ENCODE peak calls at places on chromosome 13, in eight cellular contexts. L is HCT116, P is ovary, F is H54, G is NB4, Q is breast epithelium, N is suprapubic skin, A is heart left ventricle. Z is an unnamed sample.

GRCh38 chr13:98509271-98510155 is 67.4 kb downstream of the STK24 start:
- DNase-seq in F (peak), G (peak), A (peak), L (peak), N (peak), P (no peak), Q (no peak), Z (no peak)

GRCh38 chr13:114096811-114097503 is 35.5 kb downstream of the RASA3 start:
- DNase-seq in F (no peak), G (no peak), N (peak), P (peak), A (peak), Q (no peak), L (no peak), Z (no peak)

GRCh38 chr13:26255717-26256277 is 1.9 kb downstream of the CDK8 start:
- DNase-seq in P (no peak), L (no peak), N (no peak), G (peak), Q (no peak), F (no peak), A (no peak), Z (no peak)

GRCh38 chr13:62512194-62513141 is 1096.8 kb upstream of the PCDH20 start:
- DNase-seq in G (peak), L (peak), A (no peak), Q (no peak), F (peak), P (no peak), N (peak), Z (no peak)

GRCh38 chr13:113207890-113208423 is 512 bp downstream of the PCID2 start:
- DNase-seq in Q (no peak), P (no peak), G (peak), L (no peak), F (peak), N (no peak), A (no peak), Z (no peak)

GRCh38 chr13:20988033-20988908 is 73.1 kb downstream of the LATS2 start:
- DNase-seq in F (no peak), Q (no peak), G (no peak), L (no peak), N (no peak), A (no peak), P (no peak), Z (no peak)

GRCh38 chr13:39268398-39268797 is 230.1 kb downstream of the NHLRC3 start:
- DNase-seq in A (no peak), N (no peak), G (no peak), P (no peak), L (no peak), F (no peak), Q (no peak), Z (no peak)

GRCh38 chr13:37648604-37649003 is 50.0 kb upstream of the POSTN start:
- DNase-seq in A (no peak), Q (no peak), P (no peak), F (no peak), G (no peak), L (no peak), N (no peak), Z (no peak)

GRCh38 chr13:52158629-52159158 is 703 bp downstream of the NEK3 start:
- DNase-seq in F (no peak), Q (no peak), P (peak), N (no peak), L (no peak), A (peak), G (peak), Z (peak)

GRCh38 chr13:22422712-22423111 is 751.8 kb downstream of the FGF9 start:
- DNase-seq in G (no peak), F (no peak), P (no peak), Q (no peak), L (no peak), N (no peak), A (no peak), Z (no peak)

GRCh38 chr13:25668345-25668744 is 296.6 kb downstream of the ATP8A2 start:
- DNase-seq in N (no peak), P (no peak), L (no peak), Q (no peak), G (no peak), F (no peak), A (no peak), Z (no peak)

GRCh38 chr13:79155883-79156282 is 250.2 kb downstream of the RBM26 start:
- DNase-seq in F (no peak), L (no peak), N (no peak), P (no peak), A (no peak), G (no peak), Q (no peak), Z (no peak)

GRCh38 chr13:29884671-29885424 is 34.4 kb upstream of the UBL3 start:
- DNase-seq in Q (no peak), L (no peak), F (no peak), A (no peak), P (no peak), N (no peak), G (no peak), Z (no peak)

GRCh38 chr13:27018882-27019281 is 152.7 kb downstream of the USP12 start:
- DNase-seq in L (no peak), A (no peak), F (no peak), G (no peak), Q (no peak), P (no peak), N (no peak), Z (no peak)

GRCh38 chr13:102212729-102213128 is 189.1 kb downstream of the FGF14 start:
- DNase-seq in P (no peak), A (no peak), G (no peak), F (no peak), Q (no peak), L (no peak), N (no peak), Z (no peak)

GRCh38 chr13:114017028-114017630 is 43.3 kb upstream of the C13orf46 start:
- DNase-seq in L (no peak), Q (no peak), P (no peak), G (no peak), A (peak), F (no peak), N (no peak), Z (no peak)

GRCh38 chr13:72062566-72062965 is 195.6 kb upstream of the DACH1 start:
- DNase-seq in A (peak), Q (no peak), L (no peak), F (peak), G (peak), P (no peak), N (no peak), Z (no peak)

GRCh38 chr13:27309401-27309958 is 38.9 kb downstream of the RASL11A start:
- DNase-seq in P (no peak), L (peak), A (no peak), F (no peak), Q (no peak), N (no peak), G (no peak), Z (no peak)

GRCh38 chr13:28865951-28866350 is 45.8 kb downstream of the MTUS2 start:
- DNase-seq in Q (no peak), N (no peak), P (no peak), L (no peak), A (no peak), G (no peak), F (no peak), Z (no peak)

GRCh38 chr13:49226613-49227012 is 6.5 kb downstream of the MLNR start:
- DNase-seq in A (no peak), G (no peak), Q (no peak), P (no peak), F (no peak), N (no peak), L (no peak), Z (no peak)

GRCh38 chr13:48393030-48393697 is 19.7 kb downstream of the LPAR6 start:
- DNase-seq in G (no peak), N (no peak), P (no peak), A (no peak), F (no peak), L (no peak), Q (no peak), Z (no peak)

DNA sequence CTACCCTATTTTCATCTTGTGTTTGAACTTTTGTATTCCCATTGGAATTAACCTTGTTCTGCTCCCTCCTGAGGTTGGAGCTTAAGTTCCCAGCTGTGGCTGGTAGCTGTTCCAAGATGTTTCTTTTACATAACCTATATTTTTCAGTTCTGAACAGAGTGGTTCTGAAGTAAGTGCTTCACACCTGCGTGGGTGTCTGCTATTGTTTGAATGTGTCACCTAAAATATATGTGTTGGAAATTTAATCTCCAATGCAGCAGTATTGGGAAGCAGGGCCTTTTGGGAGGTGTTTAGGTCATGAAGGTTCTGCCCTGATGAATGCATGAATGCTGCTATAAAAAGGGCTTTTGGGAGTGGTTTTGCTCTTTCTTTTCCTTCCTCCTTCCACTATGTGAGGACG is 123.8 kb downstream of the LACC1 start:
- DNase-seq in Q (no peak), A (no peak), N (no peak), G (no peak), L (no peak), F (no peak), P (no peak), Z (no peak)
- TF ChIP-seq POLR2A in Q (no peak), A (no peak), N (no peak), G (no peak), L (no peak), F (no peak), P (no peak), Z (no peak)

DNA sequence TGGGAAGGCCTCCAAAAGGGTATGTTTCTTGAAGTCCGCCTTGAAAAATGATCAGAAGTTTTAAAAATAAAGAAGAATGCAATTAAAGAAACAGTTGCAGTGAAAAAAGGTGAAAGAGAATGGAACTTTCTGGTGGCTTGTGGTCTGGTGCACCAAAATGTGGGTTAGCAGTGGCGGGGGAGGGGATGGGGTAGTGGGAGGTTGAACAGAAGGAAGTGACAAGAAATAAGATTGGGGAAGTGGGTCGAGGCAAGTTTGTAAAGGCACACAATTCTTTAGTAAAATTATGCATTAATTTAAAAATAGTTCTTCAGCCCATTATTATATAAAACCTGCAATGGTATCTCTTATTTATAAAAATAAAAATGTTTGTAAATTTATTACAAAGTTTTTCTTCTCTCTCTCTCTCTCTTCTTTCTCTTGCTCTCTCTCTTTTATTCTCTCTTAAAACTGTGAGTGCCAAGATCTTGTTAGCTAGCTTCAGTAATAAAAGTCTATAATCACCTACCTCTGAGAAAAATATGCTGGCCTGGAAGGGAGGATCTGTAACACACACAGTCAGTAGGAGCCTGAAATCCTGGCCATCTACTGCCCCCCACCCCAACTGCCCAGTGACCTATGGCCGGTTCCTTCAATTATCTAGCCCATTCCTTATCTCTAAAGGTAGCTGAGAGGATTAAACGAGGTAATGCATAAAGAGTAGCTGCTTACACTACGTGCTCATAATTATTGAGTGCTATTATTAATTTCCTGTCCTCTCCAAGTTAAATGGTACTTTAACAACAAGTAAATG is 2.2 kb downstream of the LCP1 start:
- DNase-seq in G (peak), F (no peak), P (no peak), L (no peak), N (peak), A (peak), Q (no peak), Z (no peak)
- TF ChIP-seq POLR2A in G (peak), F (no peak), P (no peak), L (no peak), N (no peak), A (no peak), Q (no peak), Z (no peak)

DNA sequence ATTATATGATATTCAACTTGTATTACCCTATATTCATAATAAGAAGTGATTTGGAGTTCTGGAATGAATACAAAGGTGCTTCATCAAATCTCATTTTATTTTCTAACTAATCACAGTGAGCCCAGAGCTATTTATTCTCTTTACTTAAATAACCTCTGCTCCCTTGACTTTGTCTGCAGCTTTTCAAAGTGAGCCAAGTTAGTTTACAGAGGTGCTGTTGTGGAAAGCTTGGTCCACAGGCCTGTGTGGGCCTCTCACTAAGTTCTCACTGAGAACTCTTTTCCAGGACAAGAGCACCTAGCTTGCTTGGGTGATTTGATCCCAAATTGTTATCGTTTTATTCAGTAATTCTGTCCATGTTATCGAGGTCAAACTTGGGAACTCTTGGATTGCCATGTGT is 319.3 kb downstream of the RFC3 start:
- DNase-seq in P (no peak), Q (no peak), F (no peak), L (no peak), G (no peak), N (no peak), A (no peak), Z (no peak)
- TF ChIP-seq POLR2A in P (no peak), Q (no peak), F (no peak), L (no peak), G (no peak), N (no peak), A (no peak), Z (no peak)

DNA sequence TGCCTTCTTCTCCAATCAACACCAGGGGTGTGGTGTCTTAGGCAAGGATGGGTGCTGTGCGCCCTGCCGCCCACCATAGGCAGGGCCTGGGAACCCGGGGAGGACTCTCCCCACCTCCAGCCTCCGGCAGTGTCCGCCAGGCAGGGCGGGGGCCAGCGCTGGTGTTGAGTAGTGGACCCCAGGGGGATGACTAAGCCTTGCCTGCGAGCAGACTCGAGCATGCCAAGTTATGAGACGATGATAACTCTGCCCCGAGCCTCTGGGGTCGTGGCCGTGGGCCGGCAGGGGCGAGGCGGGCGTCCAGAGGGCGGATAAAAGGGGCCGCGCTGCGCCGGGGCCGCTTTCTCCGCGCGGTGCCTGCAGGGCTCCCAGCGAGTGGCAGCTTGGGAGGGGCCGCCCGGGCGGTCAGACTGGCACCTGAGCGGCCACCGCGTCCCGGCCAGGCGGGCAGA is at the start of gene MEDAG:
- DNase-seq in Q (peak), L (no peak), G (no peak), F (no peak), A (peak), N (peak), P (peak), Z (no peak)
- TF ChIP-seq POLR2A in Q (no peak), L (no peak), G (no peak), F (no peak), A (no peak), N (peak), P (no peak), Z (no peak)

GRCh38 chr13:110340812-110341444 is 33.8 kb downstream of the COL4A2 start:
- DNase-seq in P (peak), A (peak), F (no peak), L (no peak), G (peak), N (peak), Q (peak), Z (peak)
- TF ChIP-seq POLR2A in P (no peak), A (no peak), F (no peak), L (no peak), G (no peak), N (peak), Q (no peak), Z (no peak)

DNA sequence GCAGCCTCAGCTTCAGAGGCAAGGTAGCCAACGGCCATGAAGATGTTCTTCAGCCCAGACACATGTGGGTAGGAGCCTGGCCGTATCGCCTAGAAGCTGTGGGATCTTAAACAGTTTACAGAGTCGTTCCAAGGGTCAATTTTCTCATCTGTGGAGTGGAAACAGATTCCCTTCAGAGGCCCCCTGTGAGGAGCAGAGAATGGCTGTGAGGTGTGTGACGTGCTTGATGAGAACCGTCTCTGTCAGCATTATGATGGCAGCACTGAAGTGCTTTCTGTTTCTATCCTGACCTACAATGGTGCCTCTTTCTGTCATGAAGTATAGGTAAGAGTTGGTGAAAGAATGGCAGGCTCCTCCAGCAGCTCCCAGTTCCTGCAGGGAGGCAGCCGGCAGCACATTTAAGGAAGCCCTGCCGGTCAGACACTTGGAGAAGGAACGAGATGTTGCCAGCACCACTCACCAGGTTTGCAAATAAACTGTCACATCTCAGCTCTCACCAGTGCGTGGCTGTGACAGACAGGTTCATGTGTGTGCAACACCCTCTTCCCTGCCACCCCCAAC is 277.3 kb downstream of the FOXO1 start:
- DNase-seq in A (no peak), G (peak), F (no peak), Q (no peak), N (no peak), L (no peak), P (no peak), Z (no peak)
- TF ChIP-seq POLR2A in A (no peak), G (no peak), F (no peak), Q (no peak), N (no peak), L (no peak), P (no peak), Z (no peak)

DNA sequence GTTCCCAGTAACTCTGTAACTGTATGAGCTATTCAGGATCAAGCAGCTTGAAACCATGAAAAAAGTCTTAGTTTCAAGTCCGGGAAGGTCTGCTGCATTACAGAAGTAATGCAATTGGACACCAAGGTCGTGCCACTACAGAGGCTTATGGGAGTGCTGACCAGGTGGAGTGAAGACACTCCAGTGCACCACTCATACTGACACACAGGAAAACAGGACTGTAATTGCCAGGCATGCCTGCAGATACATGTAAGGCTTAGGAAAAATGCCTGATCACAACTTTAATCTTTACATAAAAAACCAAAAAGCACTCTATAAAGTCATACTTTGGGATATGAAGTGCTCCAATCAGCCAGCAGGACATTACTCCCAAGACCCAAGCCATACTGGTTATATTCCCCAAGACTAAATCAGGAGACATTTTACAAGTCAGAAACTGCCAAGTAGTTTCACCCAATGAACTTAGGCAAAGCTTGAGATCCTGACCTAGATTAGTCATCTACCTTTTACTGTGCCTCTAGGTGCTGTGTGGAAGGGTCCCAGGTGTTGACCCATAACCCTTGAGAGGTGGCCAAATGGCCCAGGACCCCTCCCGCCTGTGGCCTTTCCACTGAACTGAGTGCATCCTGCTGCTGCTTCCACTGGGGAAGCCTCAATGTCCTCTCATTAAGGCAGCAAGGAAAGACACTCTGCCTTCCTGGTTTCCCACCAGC is 27.5 kb downstream of the ANKRD10 start:
- DNase-seq in F (no peak), L (no peak), Q (no peak), A (no peak), P (no peak), N (no peak), G (no peak), Z (no peak)
- TF ChIP-seq POLR2A in F (no peak), L (no peak), Q (no peak), A (no peak), P (no peak), N (no peak), G (no peak), Z (no peak)

GRCh38 chr13:64725492-64725891 is 2504.6 kb downstream of the PCDH9 start:
- DNase-seq in F (no peak), Q (no peak), A (no peak), L (no peak), P (no peak), N (no peak), G (no peak), Z (no peak)

GRCh38 chr13:64718116-64718515 is 2512.0 kb downstream of the PCDH9 start:
- DNase-seq in P (no peak), G (no peak), L (no peak), Q (no peak), A (no peak), N (no peak), F (no peak), Z (no peak)

GRCh38 chr13:64723735-64724134 is 2506.4 kb downstream of the PCDH9 start:
- DNase-seq in L (peak), Q (no peak), G (no peak), A (no peak), N (no peak), F (peak), P (no peak), Z (no peak)
- TF ChIP-seq POLR2A in L (no peak), Q (no peak), G (no peak), A (no peak), N (no peak), F (no peak), P (no peak), Z (no peak)